ENCODE peak calls at places on chromosomes 5 and 9, in five cellular contexts. T is testis, D is endodermal cell, X is K562, C is AG04450. Z is an unnamed sample.

GRCh38 chr5:58849151-58849550 is 266.3 kb downstream of the RAB3C start:
- DNase-seq in X (no peak), D (no peak), C (no peak), T (no peak), Z (no peak)

GRCh38 chr9:133726401-133727276 is 11.5 kb downstream of the SARDH start:
- DNase-seq in X (peak; percentile 69), T (peak; percentile 68), D (peak; percentile 89), C (no peak), Z (peak; percentile 82)

GRCh38 chr5:129945031-129945430 is 40.8 kb downstream of the CHSY3 start:
- DNase-seq in X (no peak), D (no peak), T (no peak), C (peak; percentile 3), Z (no peak)

GRCh38 chr5:65478336-65478735 is 3.4 kb downstream of the ADAMTS6 start:
- DNase-seq in X (no peak), T (no peak), D (no peak), C (no peak), Z (no peak)

GRCh38 chr9:131809941-131810344 is 70.1 kb upstream of the RAPGEF1 start:
- DNase-seq in T (no peak), C (peak; percentile 29), X (no peak), D (no peak), Z (no peak)

GRCh38 chr5:82356808-82357671 is 78.9 kb upstream of the RPS23 start:
- DNase-seq in T (peak; percentile 51), C (peak; percentile 54), X (peak; percentile 86), D (peak; percentile 65), Z (no peak)

GRCh38 chr5:43839218-43839617 is 236.2 kb downstream of the NNT start:
- DNase-seq in X (no peak), T (no peak), C (peak; percentile 78), D (no peak), Z (no peak)

GRCh38 chr5:35458824-35459207 is 158.8 kb upstream of the SPEF2 start:
- DNase-seq in C (no peak), X (no peak), T (peak; percentile 45), D (no peak), Z (no peak)

GRCh38 chr5:135085133-135085935 is 51.3 kb upstream of the PITX1 start:
- DNase-seq in C (no peak), D (no peak), T (no peak), X (no peak), Z (no peak)

GRCh38 chr9:97737429-97737828 is 40.3 kb upstream of the XPA start:
- DNase-seq in T (peak; percentile 72), C (no peak), X (peak; percentile 89), D (peak; percentile 84), Z (peak; percentile 82)

GRCh38 chr9:74025402-74025894 is 471.7 kb upstream of the RORB start:
- DNase-seq in C (no peak), X (no peak), D (no peak), T (no peak), Z (no peak)

GRCh38 chr5:132223861-132224260 is 3.8 kb downstream of the P4HA2 start:
- DNase-seq in T (no peak), D (no peak), X (no peak), C (no peak), Z (no peak)

GRCh38 chr9:93111371-93112115 is 15.5 kb downstream of the CARD19 start:
- DNase-seq in D (peak; percentile 45), T (no peak), C (no peak), X (no peak), Z (peak; percentile 4)

GRCh38 chr5:177426566-177427210 is at the start of gene GRK6:
- DNase-seq in X (peak; percentile 72), C (no peak), T (no peak), D (peak; percentile 76), Z (no peak)

GRCh38 chr5:172451771-172452197 is 2.5 kb downstream of the SH3PXD2B start:
- DNase-seq in C (no peak), X (no peak), T (no peak), D (peak; percentile 62), Z (no peak)

GRCh38 chr9:90822866-90823265 is 21.2 kb downstream of the SYK start:
- DNase-seq in C (no peak), D (no peak), T (no peak), X (no peak), Z (no peak)

GRCh38 chr5:96260009-96260408 is 173.0 kb downstream of the PCSK1 start:
- DNase-seq in T (no peak), X (no peak), D (no peak), C (no peak), Z (no peak)

GRCh38 chr9:135410831-135411473 is 68.6 kb upstream of the PPP1R26 start:
- DNase-seq in X (no peak), D (peak; percentile 58), T (no peak), C (no peak), Z (no peak)
- TF ChIP-seq CTCF in X (no peak), D (peak; percentile 37), T (no peak), C (no peak), Z (no peak)

GRCh38 chr5:53105611-53106300 is 3.8 kb downstream of the MOCS2 start:
- DNase-seq in T (no peak), X (no peak), D (no peak), C (no peak), Z (no peak)
- H3K9me3 ChIP-seq in T (no peaks in the 10 kb centered on the region), X (no peaks in the 10 kb centered on the region), D (no peaks in the 10 kb centered on the region), C (no peaks in the 10 kb centered on the region), Z (no peaks in the 10 kb centered on the region)

DNA sequence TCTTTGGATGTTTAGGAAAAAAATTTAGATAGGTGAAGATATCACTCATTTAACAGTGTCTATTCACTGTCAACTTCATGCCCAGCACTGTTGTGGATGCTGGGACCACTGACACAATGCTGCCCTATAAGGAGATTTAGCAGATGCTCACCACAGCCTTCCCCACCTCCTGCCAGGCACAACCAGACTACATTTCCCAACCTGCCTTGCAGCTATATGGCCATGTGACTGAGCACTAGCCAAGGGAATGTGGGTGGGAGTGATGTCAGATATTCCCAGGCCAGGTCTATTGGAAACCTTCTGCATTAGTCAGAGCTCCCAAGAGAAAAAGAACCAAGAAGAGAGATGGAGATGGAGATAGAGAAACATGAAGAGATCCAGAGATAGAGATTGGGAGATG is 302.6 kb upstream of the TAS2R1 start:
- DNase-seq in T (no peak), X (peak; percentile 13), C (peak; percentile 18), D (no peak), Z (peak; percentile 61)
- H3K27me3 ChIP-seq in T (no peaks in the 10 kb centered on the region), X (no peaks in the 10 kb centered on the region), C (no peaks in the 10 kb centered on the region), D (no peaks in the 10 kb centered on the region), Z (no peaks in the 10 kb centered on the region)

GRCh38 chr9:89450213-89450612 is 47.7 kb downstream of the SEMA4D start:
- DNase-seq in D (no peak), X (no peak), C (no peak), T (no peak), Z (no peak)
- TF ChIP-seq CTCF in D (no peak), X (no peak), C (no peak), T (no peak), Z (no peak)

DNA sequence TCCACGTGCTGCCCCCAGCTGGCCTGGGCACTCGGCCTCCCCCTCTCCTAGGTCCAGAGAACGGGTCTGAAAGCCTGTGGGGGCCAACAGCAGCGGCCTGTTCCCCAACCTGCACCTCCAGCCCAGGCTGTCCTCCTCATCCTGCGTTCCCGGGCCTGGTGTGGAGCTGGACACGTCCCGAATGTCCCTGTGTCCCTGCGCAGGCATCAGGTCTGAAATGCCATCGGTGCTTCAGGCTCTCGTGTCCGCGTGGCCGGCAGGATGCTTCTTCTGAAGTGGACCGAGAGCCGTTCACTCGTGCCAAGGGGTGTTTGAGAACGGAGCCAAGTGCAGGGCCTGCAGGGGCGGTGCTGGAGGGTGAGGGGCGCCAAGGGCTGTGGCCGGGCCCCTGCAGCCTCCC is 24.7 kb upstream of the UBAC1 start:
- DNase-seq in D (no peak), C (no peak), T (no peak), X (no peak), Z (no peak)
- H3K9me3 ChIP-seq in D (no peaks in the 10 kb centered on the region), C (no peaks in the 10 kb centered on the region), T (no peaks in the 10 kb centered on the region), X (no peaks in the 10 kb centered on the region), Z (no peaks in the 10 kb centered on the region)

DNA sequence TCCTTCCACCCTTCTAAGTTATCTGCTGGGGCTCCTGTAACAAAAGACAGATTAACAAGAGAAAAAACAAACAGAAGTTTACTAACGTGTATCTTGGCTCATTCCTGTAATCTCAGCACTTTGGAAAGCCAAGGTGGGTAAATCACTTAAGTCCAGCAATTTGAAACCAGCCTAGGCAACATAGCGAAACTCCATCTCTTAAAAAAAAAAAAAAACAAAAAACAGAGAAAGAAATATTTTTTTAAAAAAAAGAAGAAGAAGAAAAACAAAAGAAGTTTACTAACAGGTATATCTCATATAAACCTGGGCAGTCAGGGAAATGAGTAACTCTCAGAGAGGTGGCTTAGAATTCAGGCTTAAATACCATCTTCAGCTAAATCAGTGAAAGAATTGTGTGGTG is 10.3 kb upstream of the NDFIP1 start:
- DNase-seq in T (no peak), C (no peak), X (no peak), D (no peak), Z (no peak)
- H3K27me3 ChIP-seq in T (no peaks in the 10 kb centered on the region), C (no peaks in the 10 kb centered on the region), X (no peaks in the 10 kb centered on the region), D (no peaks in the 10 kb centered on the region), Z (no peaks in the 10 kb centered on the region)